ENCODE peak calls at places on chromosomes 2 and 18, in seven cellular contexts. I is heart right ventricle, H is A549, G is HAP-1, B is PC-9, R is fibroblast of lung, F is neuronal stem cell. S is an unnamed sample. For H3K4me1, the result is how much of the 10 kb centered on the place peaks cover.

GRCh38 chr2:37615808-37616673 is 55.4 kb downstream of the CDC42EP3 start:
- DNase-seq in I (no peak), H (no peak), G (no peak), B (no peak), R (no peak), F (no peak), S (no peak)

GRCh38 chr2:224887159-224887558 is 155.1 kb downstream of the DOCK10 start:
- DNase-seq in I (no peak), H (no peak), G (no peak), B (no peak), R (peak), F (no peak), S (no peak)

GRCh38 chr18:79393626-79394401 is 1.9 kb upstream of the NFATC1 start:
- DNase-seq in I (peak), H (peak), G (peak), B (peak), R (peak), F (no peak), S (no peak)

GRCh38 chr2:28239152-28239551 is 153.5 kb upstream of the FOSL2 start:
- DNase-seq in I (no peak), H (no peak), G (no peak), B (no peak), R (no peak), F (no peak), S (no peak)

GRCh38 chr2:111633643-111634042 is 250.3 kb downstream of the ANAPC1 start:
- DNase-seq in I (no peak), H (no peak), G (no peak), B (no peak), R (no peak), F (no peak), S (no peak)

GRCh38 chr2:43041661-43042360 is 184.6 kb downstream of the ZFP36L2 start:
- DNase-seq in I (no peak), H (peak), G (peak), B (peak), R (peak), F (peak), S (peak)

GRCh38 chr2:42238644-42239288 is 69.6 kb downstream of the EML4 start:
- DNase-seq in I (peak), H (peak), G (peak), B (peak), R (peak), F (no peak), S (peak)

GRCh38 chr2:72035518-72036172 is 112.0 kb downstream of the CYP26B1 start:
- DNase-seq in I (no peak), H (no peak), G (no peak), B (no peak), R (peak), F (no peak), S (no peak)

GRCh38 chr18:10304853-10305252 is 149.6 kb upstream of the APCDD1 start:
- DNase-seq in I (no peak), H (no peak), G (no peak), B (no peak), R (peak), F (no peak), S (no peak)

GRCh38 chr2:3169106-3169870 is 208.3 kb downstream of the EIPR1 start:
- DNase-seq in I (no peak), H (no peak), G (no peak), B (no peak), R (peak), F (no peak), S (no peak)

GRCh38 chr2:99442837-99443236 is 47.0 kb downstream of the REV1 start:
- DNase-seq in I (no peak), H (peak), G (no peak), B (no peak), R (peak), F (no peak), S (no peak)

GRCh38 chr2:28437142-28437835 is 44.6 kb downstream of the FOSL2 start:
- DNase-seq in I (no peak), H (no peak), G (no peak), B (peak), R (no peak), F (no peak), S (no peak)

GRCh38 chr18:77059294-77059916 is 73.2 kb downstream of the MBP start:
- DNase-seq in I (no peak), H (peak), G (peak), B (peak), R (peak), F (no peak), S (no peak)

GRCh38 chr2:239720411-239721365 is 304.5 kb downstream of the NDUFA10 start:
- DNase-seq in I (no peak), H (no peak), G (peak), B (no peak), R (no peak), F (no peak), S (no peak)

GRCh38 chr2:238513346-238513745 is 86.6 kb downstream of the ASB1 start:
- DNase-seq in I (no peak), H (peak), G (peak), B (no peak), R (peak), F (peak), S (no peak)

GRCh38 chr2:160241251-160242137 is 41.4 kb upstream of the ITGB6 start:
- DNase-seq in I (peak), H (peak), G (no peak), B (peak), R (peak), F (no peak), S (no peak)

GRCh38 chr2:177322801-177323261 is 58.3 kb upstream of the NFE2L2 start:
- DNase-seq in I (no peak), H (peak), G (no peak), B (no peak), R (no peak), F (no peak), S (no peak)

GRCh38 chr2:96164459-96165184 is 19.4 kb upstream of the DUSP2 start:
- DNase-seq in I (no peak), H (no peak), G (no peak), B (no peak), R (no peak), F (no peak), S (no peak)

GRCh38 chr18:10070581-10071000 is 156.8 kb downstream of the VAPA start:
- DNase-seq in I (no peak), H (no peak), G (peak), B (peak), R (peak), F (no peak), S (no peak)

GRCh38 chr2:142710336-142710735 is 167.1 kb upstream of the KYNU start:
- DNase-seq in I (no peak), H (no peak), G (no peak), B (no peak), R (no peak), F (no peak), S (no peak)

GRCh38 chr2:161946489-161947107 is 127.4 kb downstream of the DPP4 start:
- DNase-seq in I (no peak), H (peak), G (no peak), B (no peak), R (peak), F (peak), S (no peak)

GRCh38 chr2:71462641-71463341 is 9.4 kb downstream of the DYSF start:
- DNase-seq in I (no peak), H (no peak), G (no peak), B (no peak), R (no peak), F (no peak), S (no peak)

GRCh38 chr2:18799397-18799796 is 210.0 kb upstream of the NT5C1B start:
- DNase-seq in I (no peak), H (no peak), G (no peak), B (no peak), R (no peak), F (no peak), S (no peak)

GRCh38 chr2:161913865-161914264 is 160.2 kb downstream of the DPP4 start:
- DNase-seq in I (no peak), H (no peak), G (no peak), B (peak), R (peak), F (no peak), S (no peak)

GRCh38 chr2:195820373-195820772 is 163.3 kb downstream of the SLC39A10 start:
- DNase-seq in I (no peak), H (no peak), G (no peak), B (no peak), R (peak), F (no peak), S (no peak)

GRCh38 chr2:128487650-128488387 is 169.2 kb upstream of the HS6ST1 start:
- DNase-seq in I (no peak), H (no peak), G (no peak), B (peak), R (no peak), F (no peak), S (no peak)

GRCh38 chr18:77100751-77101355 is 31.7 kb downstream of the MBP start:
- DNase-seq in I (no peak), H (no peak), G (no peak), B (peak), R (no peak), F (no peak), S (no peak)

GRCh38 chr2:85583667-85584353 is 421 bp upstream of the VAMP5 start:
- DNase-seq in I (no peak), H (no peak), G (no peak), B (no peak), R (peak), F (no peak), S (no peak)

GRCh38 chr2:207231962-207232361 is 66.2 kb upstream of the KLF7 start:
- DNase-seq in I (no peak), H (no peak), G (no peak), B (no peak), R (peak), F (no peak), S (no peak)

DNA sequence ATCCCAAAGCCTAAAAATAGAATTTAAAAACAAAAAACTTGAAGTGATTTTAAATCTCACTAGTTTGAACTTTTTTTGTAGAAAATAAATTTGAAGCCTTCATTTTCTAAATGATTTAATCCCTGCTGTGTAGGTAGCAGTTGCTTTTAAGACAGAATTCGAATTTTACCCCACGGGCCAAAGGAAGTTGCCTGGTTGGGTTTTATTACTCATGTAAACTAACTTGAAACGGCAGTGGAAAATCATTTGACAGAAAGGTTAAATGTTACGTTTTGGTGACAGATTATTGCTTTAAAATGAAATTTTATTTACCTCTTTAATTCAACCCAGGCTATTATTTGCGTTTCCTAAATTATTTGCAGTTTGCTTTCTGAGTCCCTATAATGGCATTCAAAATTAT is 2.0 kb downstream of the MAPRE2 start:
- DNase-seq in I (no peak), H (no peak), G (no peak), B (no peak), R (no peak), F (no peak), S (no peak)
- H3K4me1 ChIP-seq in I (half or more), H (under half), G (under half), B (under half), R (under half), F (under half), S (under half)

GRCh38 chr2:120898961-120899360 is 163.3 kb downstream of the GLI2 start:
- DNase-seq in I (no peak), H (no peak), G (no peak), B (no peak), R (no peak), F (peak), S (no peak)
- H3K4me1 ChIP-seq in I (under half), H (under half), G (under half), B (under half), R (under half), F (under half), S (under half)

GRCh38 chr2:46329340-46329739 is 32.1 kb downstream of the EPAS1 start:
- DNase-seq in I (no peak), H (no peak), G (no peak), B (no peak), R (no peak), F (no peak), S (no peak)
- H3K4me1 ChIP-seq in I (half or more), H (half or more), G (under half), B (half or more), R (half or more), F (under half), S (under half)

DNA sequence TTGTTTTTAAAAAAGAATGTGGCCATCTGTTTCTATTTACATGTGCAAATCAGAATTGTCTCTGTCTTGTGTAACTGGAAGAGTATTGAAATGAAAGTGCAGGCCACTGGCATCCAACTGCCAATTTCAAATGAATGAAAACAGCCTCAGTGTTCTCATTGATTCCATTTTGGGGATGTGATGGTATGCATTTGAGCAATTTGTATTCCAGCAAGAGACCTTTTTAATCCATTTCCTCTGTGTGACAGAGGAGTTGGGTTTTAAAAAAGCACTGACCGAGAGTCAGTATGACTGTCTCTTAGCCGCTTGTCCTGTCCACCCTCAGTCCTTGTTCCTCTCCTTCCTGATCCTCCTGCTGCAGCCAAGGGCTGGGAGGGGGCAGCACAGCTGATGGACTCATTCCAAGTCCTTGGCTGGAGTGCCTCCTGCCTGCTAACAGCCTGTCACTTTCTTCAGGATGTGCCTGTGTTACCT is 50.0 kb downstream of the ASAP2 start:
- DNase-seq in I (no peak), H (no peak), G (no peak), B (no peak), R (no peak), F (no peak), S (no peak)
- H3K4me1 ChIP-seq in I (half or more), H (under half), G (under half), B (under half), R (under half), F (under half), S (under half)

GRCh38 chr2:11513319-11513718 is 20.5 kb upstream of the GREB1 start:
- DNase-seq in I (no peak), H (no peak), G (no peak), B (no peak), R (no peak), F (no peak), S (no peak)
- H3K4me1 ChIP-seq in I (under half), H (under half), G (under half), B (under half), R (under half), F (under half), S (under half)

S was measured in iPS DF 6.9.